ENCODE peak calls at places on chromosomes 12 and 14, in seven cellular contexts. Q is H1, S is H9, F is HCT116, J is fibroblast of lung, K is A549, H is neuronal stem cell. C is an unnamed sample. For H3K4me1, the result is how much of the 10 kb centered on the place peaks cover.

GRCh38 chr12:85057370-85057963 is 21.3 kb downstream of the LRRIQ1 start:
- DNase-seq in S (peak), Q (no peak), F (peak), J (peak), K (peak), H (peak), C (peak)

GRCh38 chr14:35632276-35633071 is 98.5 kb downstream of the INSM2 start:
- DNase-seq in K (no peak), H (no peak), J (peak), Q (no peak), S (no peak), F (no peak), C (peak)

GRCh38 chr14:58239259-58240210 is 5.1 kb upstream of the PSMA3 start:
- DNase-seq in Q (peak), S (peak), F (peak), J (peak), K (peak), H (peak), C (peak)

GRCh38 chr14:51069065-51069464 is 25.8 kb downstream of the TRIM9 start:
- DNase-seq in Q (no peak), S (no peak), J (peak), H (no peak), K (peak), F (no peak), C (no peak)

GRCh38 chr12:54134850-54135249 is 53.9 kb downstream of the SMUG1 start:
- DNase-seq in H (no peak), S (no peak), K (peak), F (no peak), J (no peak), Q (no peak), C (no peak)

GRCh38 chr14:21184252-21184651 is 28.4 kb upstream of the OR5AU1 start:
- DNase-seq in S (no peak), F (no peak), Q (no peak), K (no peak), J (no peak), H (no peak), C (no peak)

GRCh38 chr12:12726543-12727093 is 9.4 kb downstream of the CDKN1B start:
- DNase-seq in H (no peak), J (peak), S (no peak), Q (no peak), K (peak), F (no peak), C (peak)

GRCh38 chr12:57765003-57765697 is 1.7 kb downstream of the CYP27B1 start:
- DNase-seq in H (no peak), J (peak), Q (no peak), F (no peak), K (peak), S (peak), C (peak)

GRCh38 chr14:94355191-94355794 is 32.2 kb upstream of the SERPINA6 start:
- DNase-seq in F (no peak), J (peak), Q (peak), H (peak), K (peak), S (peak), C (peak)

GRCh38 chr12:109544955-109545531 is 28.3 kb downstream of the MMAB start:
- DNase-seq in H (no peak), S (no peak), J (peak), F (no peak), K (no peak), Q (no peak), C (peak)

GRCh38 chr12:41011939-41012338 is 176.2 kb upstream of the PDZRN4 start:
- DNase-seq in J (no peak), S (no peak), Q (no peak), H (no peak), K (peak), F (no peak), C (no peak)

DNA sequence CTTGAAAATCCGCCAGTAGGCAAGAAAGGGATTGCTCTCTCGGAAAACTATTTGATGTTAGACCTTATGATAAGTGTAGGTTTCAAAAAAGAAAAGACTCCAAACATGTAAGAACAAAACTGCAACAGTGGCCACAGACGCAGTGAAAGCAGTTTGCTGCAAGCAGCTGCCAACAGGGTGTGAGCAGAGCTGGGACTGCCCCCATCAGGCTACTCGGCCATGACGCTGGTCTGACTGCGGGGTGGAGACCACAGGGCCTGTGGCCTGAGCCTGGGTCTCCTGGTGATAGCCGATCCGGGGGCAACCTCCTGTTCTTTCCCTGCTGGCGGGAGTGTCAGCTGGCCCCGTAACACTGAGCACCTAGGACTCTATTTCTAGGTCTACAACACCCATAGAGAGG is 63.2 kb downstream of the AMN start:
- DNase-seq in F (no peak), J (no peak), S (no peak), Q (no peak), K (no peak), H (no peak), C (no peak)
- H3K4me2 ChIP-seq in F (no peak), J (no peak), S (no peak), Q (no peak), K (no peak), H (no peak), C (no peak)

GRCh38 chr14:89391123-89391522 is 25.9 kb downstream of the FOXN3 start:
- DNase-seq in S (no peak), Q (no peak), J (peak), F (no peak), H (no peak), K (no peak), C (no peak)
- H3K4me1 ChIP-seq in S (under half), Q (under half), J (under half), F (under half), H (under half), K (under half), C (under half)

GRCh38 chr14:102935756-102936155 is 13.3 kb downstream of the AMN start:
- DNase-seq in S (no peak), H (no peak), J (no peak), K (no peak), F (no peak), Q (no peak), C (no peak)
- H3K4me2 ChIP-seq in S (no peak), H (no peak), J (no peak), K (no peak), F (no peak), Q (no peak), C (no peak)

DNA sequence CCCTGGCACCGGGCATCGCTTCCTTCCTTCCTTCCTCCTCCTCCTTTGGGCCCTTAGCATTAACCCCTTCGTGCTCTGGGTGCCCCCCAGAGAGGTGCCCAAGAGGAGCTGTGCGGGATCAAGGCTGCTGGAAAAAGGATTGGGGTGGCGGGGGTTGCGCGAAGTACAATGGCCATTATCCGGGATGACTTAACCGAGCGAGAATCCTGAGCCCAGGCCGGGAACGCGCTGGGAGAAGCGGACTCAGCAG is 2.8 kb downstream of the DHH start:
- DNase-seq in K (no peak), S (no peak), F (no peak), Q (no peak), J (peak), H (no peak), C (no peak)
- H3K4me1 ChIP-seq in K (under half), S (under half), F (under half), Q (under half), J (under half), H (under half), C (under half)

GRCh38 chr12:29672580-29672979 is 111.2 kb downstream of the TMTC1 start:
- DNase-seq in F (no peak), J (no peak), S (no peak), Q (no peak), K (no peak), H (no peak), C (no peak)
- H3K4me2 ChIP-seq in F (no peak), J (no peak), S (no peak), Q (no peak), K (no peak), H (no peak), C (no peak)

GRCh38 chr14:37587438-37587837 is 7.6 kb downstream of the FOXA1 start:
- DNase-seq in S (no peak), K (no peak), F (no peak), J (no peak), H (no peak), Q (no peak), C (no peak)
- H3K4me1 ChIP-seq in S (under half), K (under half), F (under half), J (under half), H (under half), Q (under half), C (under half)

GRCh38 chr12:123151679-123152454 is 977 bp upstream of the PITPNM2 start:
- DNase-seq in H (no peak), S (peak), Q (no peak), J (no peak), K (peak), F (no peak), C (no peak)
- H3K4me2 ChIP-seq in H (peak), S (peak), Q (peak), J (peak), K (peak), F (peak), C (peak)

DNA sequence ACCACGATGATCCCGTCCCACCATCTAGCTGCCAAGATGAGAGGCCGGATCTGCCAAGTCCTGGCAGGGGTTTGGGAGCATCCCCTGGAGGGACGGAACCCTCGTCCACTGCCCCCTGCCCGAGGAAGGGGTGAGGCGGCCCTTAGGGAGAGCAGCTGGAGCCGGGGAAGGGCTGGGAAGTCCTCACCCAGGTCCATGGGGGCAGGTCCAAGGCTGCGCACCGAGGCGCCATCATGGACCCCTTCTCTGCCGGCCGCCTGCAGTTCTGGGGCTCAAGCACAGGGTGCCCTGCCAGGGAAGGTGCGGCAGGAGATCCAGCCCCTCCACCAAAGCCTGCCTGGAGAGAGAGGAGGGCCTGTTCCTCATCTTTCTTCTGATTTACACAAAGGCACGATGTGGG is 17.6 kb upstream of the FBRSL1 start:
- DNase-seq in F (no peak), K (no peak), J (no peak), S (no peak), H (no peak), Q (no peak), C (no peak)
- H3K4me1 ChIP-seq in F (under half), K (under half), J (under half), S (under half), H (under half), Q (under half), C (under half)

GRCh38 chr12:98418357-98419075 is 96.9 kb upstream of the TMPO start:
- DNase-seq in F (no peak), S (peak), J (peak), K (peak), H (no peak), Q (no peak), C (peak)
- H3K4me2 ChIP-seq in F (peak), S (no peak), J (peak), K (peak), H (no peak), Q (no peak), C (peak)

DNA sequence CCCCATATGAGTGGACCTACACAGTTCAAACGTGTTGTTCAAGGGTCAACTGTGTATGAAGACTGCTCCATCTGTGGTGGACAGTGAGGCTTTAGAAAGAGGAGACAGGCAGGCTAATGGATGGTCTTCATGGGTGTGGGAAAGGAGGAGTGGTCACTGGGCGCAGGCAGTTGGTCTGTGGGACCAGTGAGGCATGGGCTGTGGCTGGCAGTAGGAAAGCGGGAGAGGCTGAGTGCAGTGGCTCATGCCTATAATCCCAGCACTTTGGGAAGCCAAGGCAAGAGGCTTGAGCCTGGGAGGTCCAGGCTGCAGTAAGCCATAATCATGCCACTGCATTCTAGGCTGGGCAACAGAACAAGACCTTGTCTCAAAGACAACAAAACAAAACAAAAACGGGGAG is 2.0 kb upstream of the NR4A1 start:
- DNase-seq in K (no peak), F (no peak), Q (no peak), S (no peak), H (no peak), J (no peak), C (no peak)
- H3K4me1 ChIP-seq in K (under half), F (under half), Q (under half), S (under half), H (under half), J (under half), C (under half)

C was measured in mammary epithelial cell.